ENCODE peak calls at places on chromosomes 7 and 10, in four cellular contexts. Z, K, J and N are unnamed samples.

GRCh38 chr7:136056827-136057226 is 79.7 kb upstream of the MTPN start:
- DNase-seq in J (no peak), Z (no peak), K (peak), N (peak)

GRCh38 chr10:124153601-124153930 is 60.2 kb upstream of the CHST15 start:
- DNase-seq in J (no peak), K (no peak), Z (no peak), N (no peak)

GRCh38 chr7:90824386-90825307 is 228.5 kb downstream of the CDK14 start:
- DNase-seq in J (no peak), K (no peak), Z (no peak), N (no peak)

GRCh38 chr7:131723926-131724325 is 167.5 kb upstream of the PODXL start:
- DNase-seq in Z (no peak), K (no peak), J (no peak), N (no peak)

GRCh38 chr10:67603701-67604100 is 92.3 kb downstream of the CTNNA3 start:
- DNase-seq in K (no peak), Z (no peak), J (no peak), N (no peak)

GRCh38 chr7:81327873-81328272 is 409.0 kb upstream of the SEMA3C start:
- DNase-seq in Z (no peak), J (no peak), K (no peak), N (no peak)

GRCh38 chr10:78920011-78920410 is 148.8 kb upstream of the ZMIZ1 start:
- DNase-seq in Z (no peak), J (no peak), K (no peak), N (no peak)

GRCh38 chr10:110421512-110422138 is 76.1 kb upstream of the DUSP5 start:
- DNase-seq in J (no peak), Z (no peak), K (no peak), N (no peak)

GRCh38 chr7:44112231-44112996 is 8.3 kb downstream of the AEBP1 start:
- DNase-seq in J (no peak), Z (no peak), K (no peak), N (no peak)

GRCh38 chr10:62380002-62380401 is 5.8 kb downstream of the ZNF365 start:
- DNase-seq in K (no peak), Z (peak), J (no peak), N (no peak)

GRCh38 chr10:101829561-101830315 is 11.5 kb upstream of the OGA start:
- DNase-seq in J (peak), K (no peak), Z (no peak), N (no peak)

GRCh38 chr10:10126231-10126630 is 891.4 kb upstream of the CELF2 start:
- DNase-seq in K (no peak), Z (no peak), J (no peak), N (no peak)

GRCh38 chr7:154770962-154771361 is 232.0 kb downstream of the PAXIP1 start:
- DNase-seq in Z (no peak), J (no peak), K (no peak), N (no peak)

GRCh38 chr7:92295391-92295790 is 49.6 kb downstream of the ANKIB1 start:
- DNase-seq in Z (peak), J (no peak), K (no peak), N (peak)

GRCh38 chr7:69318794-69319193 is 279.5 kb upstream of the AUTS2 start:
- DNase-seq in K (no peak), J (no peak), Z (no peak), N (no peak)

GRCh38 chr7:96306385-96307125 is 15.3 kb downstream of the SLC25A13 start:
- DNase-seq in K (no peak), J (no peak), Z (no peak), N (no peak)

GRCh38 chr10:71860243-71861029 is 9.4 kb upstream of the PSAP start:
- DNase-seq in K (peak), J (no peak), Z (peak), N (peak)

GRCh38 chr10:9253121-9253520 is 1198.6 kb downstream of the GATA3 start:
- DNase-seq in K (no peak), Z (no peak), J (no peak), N (no peak)

GRCh38 chr10:121032460-121032859 is 181.3 kb downstream of the WDR11 start:
- DNase-seq in K (no peak), Z (no peak), J (no peak), N (no peak)

GRCh38 chr7:96397936-96398596 is 76.2 kb upstream of the SLC25A13 start:
- DNase-seq in Z (no peak), K (no peak), J (no peak), N (no peak)

GRCh38 chr10:62648941-62649340 is 155.6 kb upstream of the ADO start:
- DNase-seq in J (no peak), Z (peak), K (no peak), N (no peak)

GRCh38 chr10:131846224-131847101 is 54.3 kb upstream of the PPP2R2D start:
- DNase-seq in Z (no peak), K (no peak), J (no peak), N (no peak)

GRCh38 chr10:91556691-91557529 is 76.0 kb downstream of the PPP1R3C start:
- DNase-seq in Z (no peak), J (no peak), K (no peak), N (no peak)

GRCh38 chr10:93513091-93513490 is 16.7 kb downstream of the CEP55 start:
- DNase-seq in K (no peak), Z (no peak), J (no peak), N (no peak)

GRCh38 chr7:5284304-5285281 is 1.9 kb downstream of the SLC29A4 start:
- DNase-seq in K (no peak), J (no peak), Z (peak), N (no peak)

GRCh38 chr7:41996381-41997035 is 240.5 kb downstream of the GLI3 start:
- DNase-seq in J (no peak), Z (no peak), K (no peak), N (no peak)

GRCh38 chr10:63798599-63799498 is 277.6 kb downstream of the REEP3 start:
- DNase-seq in Z (peak), J (no peak), K (no peak), N (peak)

GRCh38 chr10:91691981-91692380 is 59.1 kb upstream of the PPP1R3C start:
- DNase-seq in K (no peak), Z (no peak), J (no peak), N (no peak)

GRCh38 chr7:55060690-55061414 is 42.0 kb downstream of the EGFR start:
- DNase-seq in Z (no peak), J (no peak), K (no peak), N (no peak)

GRCh38 chr10:22391605-22392004 is 46.3 kb downstream of the SPAG6 start:
- DNase-seq in K (no peak), Z (no peak), J (no peak), N (no peak)

GRCh38 chr7:2490306-2490705 is 14.1 kb upstream of the GRIFIN start:
- DNase-seq in J (no peak), Z (no peak), K (no peak), N (no peak)

GRCh38 chr10:119342017-119342734 is 134.8 kb downstream of the GRK5 start:
- DNase-seq in J (no peak), K (no peak), Z (no peak), N (no peak)